ENCODE peak calls at places on chromosomes 12 and 14, in ten cellular contexts. One of them, this sample, is unnamed.

GRCh38 chr12:120687570-120688289 is 781 bp downstream of the MLEC start:
- DNase-seq in RPMI8226: peak; percentile 51
- DNase-seq in substantia nigra: no peak
- DNase-seq in tibial artery: peak; percentile 34
- DNase-seq in stimulated activated CD8-positive, alpha-beta memory T cell treated with anti-CD3 and anti-CD28 coated beads, Interleukin-4, amount 100 ng/mL, for 4 hours: no peak
- DNase-seq in GM23338: peak; percentile 58
- DNase-seq in GM20000: no peak
- DNase-seq in stimulated activated CD4-positive, alpha-beta T cell treated with anti-CD3 and anti-CD28 coated beads, Interleukin-15, amount 100 ng/mL, for 1 hour: peak; percentile 18
- DNase-seq in fibroblast of pulmonary artery: no peak
- DNase-seq in PC-3: peak; percentile 37
- DNase-seq in this sample: no peak

GRCh38 chr12:129788506-129788905 is 115.3 kb downstream of the TMEM132D start:
- DNase-seq in GM23338: no peak
- DNase-seq in stimulated activated CD8-positive, alpha-beta memory T cell treated with anti-CD3 and anti-CD28 coated beads, Interleukin-4, amount 100 ng/mL, for 4 hours: no peak
- DNase-seq in substantia nigra: no peak
- DNase-seq in fibroblast of pulmonary artery: no peak
- DNase-seq in tibial artery: no peak
- DNase-seq in RPMI8226: no peak
- DNase-seq in stimulated activated CD4-positive, alpha-beta T cell treated with anti-CD3 and anti-CD28 coated beads, Interleukin-15, amount 100 ng/mL, for 1 hour: no peak
- DNase-seq in GM20000: no peak
- DNase-seq in PC-3: peak; percentile 63
- DNase-seq in this sample: no peak

GRCh38 chr12:120956579-120957360 is 21.6 kb upstream of the HNF1A start:
- DNase-seq in fibroblast of pulmonary artery: no peak
- DNase-seq in GM20000: no peak
- DNase-seq in stimulated activated CD4-positive, alpha-beta T cell treated with anti-CD3 and anti-CD28 coated beads, Interleukin-15, amount 100 ng/mL, for 1 hour: no peak
- DNase-seq in RPMI8226: no peak
- DNase-seq in stimulated activated CD8-positive, alpha-beta memory T cell treated with anti-CD3 and anti-CD28 coated beads, Interleukin-4, amount 100 ng/mL, for 4 hours: no peak
- DNase-seq in PC-3: no peak
- DNase-seq in GM23338: no peak
- DNase-seq in substantia nigra: no peak
- DNase-seq in tibial artery: no peak
- DNase-seq in this sample: no peak

GRCh38 chr14:42224053-42224888 is 617.6 kb downstream of the LRFN5 start:
- DNase-seq in stimulated activated CD4-positive, alpha-beta T cell treated with anti-CD3 and anti-CD28 coated beads, Interleukin-15, amount 100 ng/mL, for 1 hour: no peak
- DNase-seq in stimulated activated CD8-positive, alpha-beta memory T cell treated with anti-CD3 and anti-CD28 coated beads, Interleukin-4, amount 100 ng/mL, for 4 hours: no peak
- DNase-seq in fibroblast of pulmonary artery: peak; percentile 79
- DNase-seq in GM23338: peak; percentile 89
- DNase-seq in tibial artery: peak; percentile 63
- DNase-seq in RPMI8226: peak; percentile 46
- DNase-seq in PC-3: peak; percentile 90
- DNase-seq in GM20000: no peak
- DNase-seq in substantia nigra: no peak
- DNase-seq in this sample: no peak

GRCh38 chr12:12839886-12840285 is 26.7 kb downstream of the DDX47 start:
- DNase-seq in tibial artery: peak; percentile 57
- DNase-seq in RPMI8226: no peak
- DNase-seq in stimulated activated CD4-positive, alpha-beta T cell treated with anti-CD3 and anti-CD28 coated beads, Interleukin-15, amount 100 ng/mL, for 1 hour: no peak
- DNase-seq in GM23338: no peak
- DNase-seq in stimulated activated CD8-positive, alpha-beta memory T cell treated with anti-CD3 and anti-CD28 coated beads, Interleukin-4, amount 100 ng/mL, for 4 hours: no peak
- DNase-seq in fibroblast of pulmonary artery: peak; percentile 73
- DNase-seq in PC-3: peak; percentile 97
- DNase-seq in GM20000: no peak
- DNase-seq in substantia nigra: no peak
- DNase-seq in this sample: no peak

GRCh38 chr14:97056086-97056485 is 258.9 kb downstream of the VRK1 start:
- DNase-seq in fibroblast of pulmonary artery: no peak
- DNase-seq in substantia nigra: no peak
- DNase-seq in GM23338: peak; percentile 26
- DNase-seq in GM20000: no peak
- DNase-seq in PC-3: peak; percentile 6
- DNase-seq in stimulated activated CD8-positive, alpha-beta memory T cell treated with anti-CD3 and anti-CD28 coated beads, Interleukin-4, amount 100 ng/mL, for 4 hours: no peak
- DNase-seq in tibial artery: no peak
- DNase-seq in stimulated activated CD4-positive, alpha-beta T cell treated with anti-CD3 and anti-CD28 coated beads, Interleukin-15, amount 100 ng/mL, for 1 hour: no peak
- DNase-seq in RPMI8226: no peak
- DNase-seq in this sample: no peak

GRCh38 chr12:105418821-105419291 is 88.4 kb downstream of the C12orf75 start:
- DNase-seq in fibroblast of pulmonary artery: no peak
- DNase-seq in GM20000: no peak
- DNase-seq in tibial artery: no peak
- DNase-seq in PC-3: no peak
- DNase-seq in stimulated activated CD8-positive, alpha-beta memory T cell treated with anti-CD3 and anti-CD28 coated beads, Interleukin-4, amount 100 ng/mL, for 4 hours: no peak
- DNase-seq in substantia nigra: no peak
- DNase-seq in stimulated activated CD4-positive, alpha-beta T cell treated with anti-CD3 and anti-CD28 coated beads, Interleukin-15, amount 100 ng/mL, for 1 hour: no peak
- DNase-seq in GM23338: peak; percentile 6
- DNase-seq in RPMI8226: no peak
- DNase-seq in this sample: no peak

GRCh38 chr12:55932546-55932919 is 1.6 kb downstream of the DGKA start:
- DNase-seq in tibial artery: no peak
- DNase-seq in PC-3: no peak
- DNase-seq in RPMI8226: no peak
- DNase-seq in stimulated activated CD4-positive, alpha-beta T cell treated with anti-CD3 and anti-CD28 coated beads, Interleukin-15, amount 100 ng/mL, for 1 hour: peak; percentile 38
- DNase-seq in GM20000: peak; percentile 61
- DNase-seq in substantia nigra: no peak
- DNase-seq in GM23338: no peak
- DNase-seq in fibroblast of pulmonary artery: peak; percentile 57
- DNase-seq in stimulated activated CD8-positive, alpha-beta memory T cell treated with anti-CD3 and anti-CD28 coated beads, Interleukin-4, amount 100 ng/mL, for 4 hours: no peak
- DNase-seq in this sample: no peak

GRCh38 chr14:89121961-89122675 is 294.9 kb downstream of the FOXN3 start:
- DNase-seq in substantia nigra: no peak
- DNase-seq in stimulated activated CD4-positive, alpha-beta T cell treated with anti-CD3 and anti-CD28 coated beads, Interleukin-15, amount 100 ng/mL, for 1 hour: no peak
- DNase-seq in PC-3: no peak
- DNase-seq in fibroblast of pulmonary artery: no peak
- DNase-seq in tibial artery: no peak
- DNase-seq in stimulated activated CD8-positive, alpha-beta memory T cell treated with anti-CD3 and anti-CD28 coated beads, Interleukin-4, amount 100 ng/mL, for 4 hours: no peak
- DNase-seq in GM23338: peak; percentile 89
- DNase-seq in GM20000: no peak
- DNase-seq in RPMI8226: no peak
- DNase-seq in this sample: no peak

GRCh38 chr12:47949441-47950341 is 13.7 kb upstream of the TMEM106C start:
- DNase-seq in tibial artery: peak; percentile 63
- DNase-seq in PC-3: peak; percentile 86
- DNase-seq in GM23338: peak; percentile 94
- DNase-seq in GM20000: peak; percentile 85
- DNase-seq in RPMI8226: peak; percentile 69
- DNase-seq in substantia nigra: no peak
- DNase-seq in stimulated activated CD8-positive, alpha-beta memory T cell treated with anti-CD3 and anti-CD28 coated beads, Interleukin-4, amount 100 ng/mL, for 4 hours: no peak
- DNase-seq in fibroblast of pulmonary artery: peak; percentile 80
- DNase-seq in stimulated activated CD4-positive, alpha-beta T cell treated with anti-CD3 and anti-CD28 coated beads, Interleukin-15, amount 100 ng/mL, for 1 hour: peak; percentile 31
- DNase-seq in this sample: peak; percentile 50

GRCh38 chr12:32264995-32265394 is 134.4 kb upstream of the FGD4 start:
- DNase-seq in GM23338: no peak
- DNase-seq in PC-3: no peak
- DNase-seq in stimulated activated CD8-positive, alpha-beta memory T cell treated with anti-CD3 and anti-CD28 coated beads, Interleukin-4, amount 100 ng/mL, for 4 hours: no peak
- DNase-seq in stimulated activated CD4-positive, alpha-beta T cell treated with anti-CD3 and anti-CD28 coated beads, Interleukin-15, amount 100 ng/mL, for 1 hour: no peak
- DNase-seq in RPMI8226: no peak
- DNase-seq in fibroblast of pulmonary artery: peak; percentile 28
- DNase-seq in substantia nigra: no peak
- DNase-seq in tibial artery: no peak
- DNase-seq in GM20000: peak; percentile 28
- DNase-seq in this sample: no peak

GRCh38 chr14:95313707-95314106 is 6.0 kb downstream of the CLMN start:
- DNase-seq in GM20000: no peak
- DNase-seq in RPMI8226: peak; percentile 63
- DNase-seq in tibial artery: peak; percentile 84
- DNase-seq in substantia nigra: no peak
- DNase-seq in GM23338: no peak
- DNase-seq in stimulated activated CD4-positive, alpha-beta T cell treated with anti-CD3 and anti-CD28 coated beads, Interleukin-15, amount 100 ng/mL, for 1 hour: no peak
- DNase-seq in fibroblast of pulmonary artery: peak; percentile 73
- DNase-seq in PC-3: peak; percentile 33
- DNase-seq in stimulated activated CD8-positive, alpha-beta memory T cell treated with anti-CD3 and anti-CD28 coated beads, Interleukin-4, amount 100 ng/mL, for 4 hours: no peak
- DNase-seq in this sample: no peak

GRCh38 chr12:101828463-101829196 is 2.1 kb downstream of the GNPTAB start:
- DNase-seq in PC-3: no peak
- DNase-seq in stimulated activated CD4-positive, alpha-beta T cell treated with anti-CD3 and anti-CD28 coated beads, Interleukin-15, amount 100 ng/mL, for 1 hour: no peak
- DNase-seq in RPMI8226: peak; percentile 84
- DNase-seq in stimulated activated CD8-positive, alpha-beta memory T cell treated with anti-CD3 and anti-CD28 coated beads, Interleukin-4, amount 100 ng/mL, for 4 hours: no peak
- DNase-seq in substantia nigra: no peak
- DNase-seq in fibroblast of pulmonary artery: no peak
- DNase-seq in GM20000: no peak
- DNase-seq in tibial artery: no peak
- DNase-seq in GM23338: no peak
- DNase-seq in this sample: no peak

GRCh38 chr12:321606-322326 is 59.1 kb upstream of the SLC6A13 start:
- DNase-seq in RPMI8226: peak; percentile 11
- DNase-seq in GM23338: no peak
- DNase-seq in tibial artery: no peak
- DNase-seq in stimulated activated CD4-positive, alpha-beta T cell treated with anti-CD3 and anti-CD28 coated beads, Interleukin-15, amount 100 ng/mL, for 1 hour: no peak
- DNase-seq in stimulated activated CD8-positive, alpha-beta memory T cell treated with anti-CD3 and anti-CD28 coated beads, Interleukin-4, amount 100 ng/mL, for 4 hours: no peak
- DNase-seq in substantia nigra: no peak
- DNase-seq in fibroblast of pulmonary artery: peak; percentile 55
- DNase-seq in PC-3: peak; percentile 33
- DNase-seq in GM20000: no peak
- DNase-seq in this sample: no peak

GRCh38 chr12:14597480-14597879 is 29.8 kb upstream of the PLBD1 start:
- DNase-seq in PC-3: no peak
- DNase-seq in stimulated activated CD4-positive, alpha-beta T cell treated with anti-CD3 and anti-CD28 coated beads, Interleukin-15, amount 100 ng/mL, for 1 hour: no peak
- DNase-seq in GM20000: no peak
- DNase-seq in RPMI8226: no peak
- DNase-seq in GM23338: no peak
- DNase-seq in tibial artery: no peak
- DNase-seq in fibroblast of pulmonary artery: no peak
- DNase-seq in substantia nigra: no peak
- DNase-seq in stimulated activated CD8-positive, alpha-beta memory T cell treated with anti-CD3 and anti-CD28 coated beads, Interleukin-4, amount 100 ng/mL, for 4 hours: no peak
- DNase-seq in this sample: no peak

GRCh38 chr14:23171251-23171975 is 12.0 kb downstream of the SLC7A8 start:
- DNase-seq in stimulated activated CD8-positive, alpha-beta memory T cell treated with anti-CD3 and anti-CD28 coated beads, Interleukin-4, amount 100 ng/mL, for 4 hours: no peak
- DNase-seq in RPMI8226: no peak
- DNase-seq in GM20000: no peak
- DNase-seq in tibial artery: no peak
- DNase-seq in fibroblast of pulmonary artery: no peak
- DNase-seq in substantia nigra: no peak
- DNase-seq in stimulated activated CD4-positive, alpha-beta T cell treated with anti-CD3 and anti-CD28 coated beads, Interleukin-15, amount 100 ng/mL, for 1 hour: no peak
- DNase-seq in PC-3: no peak
- DNase-seq in GM23338: no peak
- DNase-seq in this sample: no peak

GRCh38 chr14:72577521-72577920 is 316.4 kb downstream of the DPF3 start:
- DNase-seq in substantia nigra: no peak
- DNase-seq in stimulated activated CD4-positive, alpha-beta T cell treated with anti-CD3 and anti-CD28 coated beads, Interleukin-15, amount 100 ng/mL, for 1 hour: no peak
- DNase-seq in fibroblast of pulmonary artery: no peak
- DNase-seq in RPMI8226: no peak
- DNase-seq in PC-3: no peak
- DNase-seq in GM23338: no peak
- DNase-seq in stimulated activated CD8-positive, alpha-beta memory T cell treated with anti-CD3 and anti-CD28 coated beads, Interleukin-4, amount 100 ng/mL, for 4 hours: no peak
- DNase-seq in tibial artery: no peak
- DNase-seq in GM20000: no peak
- DNase-seq in this sample: no peak

GRCh38 chr14:51039285-51039684 is 55.6 kb downstream of the TRIM9 start:
- DNase-seq in stimulated activated CD4-positive, alpha-beta T cell treated with anti-CD3 and anti-CD28 coated beads, Interleukin-15, amount 100 ng/mL, for 1 hour: no peak
- DNase-seq in stimulated activated CD8-positive, alpha-beta memory T cell treated with anti-CD3 and anti-CD28 coated beads, Interleukin-4, amount 100 ng/mL, for 4 hours: no peak
- DNase-seq in substantia nigra: no peak
- DNase-seq in tibial artery: no peak
- DNase-seq in RPMI8226: no peak
- DNase-seq in PC-3: no peak
- DNase-seq in fibroblast of pulmonary artery: no peak
- DNase-seq in GM23338: no peak
- DNase-seq in GM20000: no peak
- DNase-seq in this sample: no peak

GRCh38 chr12:4604684-4605193 is 42.7 kb downstream of the DYRK4 start:
- DNase-seq in RPMI8226: peak; percentile 88
- DNase-seq in PC-3: peak; percentile 83
- DNase-seq in fibroblast of pulmonary artery: peak; percentile 92
- DNase-seq in GM20000: peak; percentile 84
- DNase-seq in stimulated activated CD4-positive, alpha-beta T cell treated with anti-CD3 and anti-CD28 coated beads, Interleukin-15, amount 100 ng/mL, for 1 hour: peak; percentile 59
- DNase-seq in substantia nigra: peak; percentile 80
- DNase-seq in GM23338: peak; percentile 95
- DNase-seq in stimulated activated CD8-positive, alpha-beta memory T cell treated with anti-CD3 and anti-CD28 coated beads, Interleukin-4, amount 100 ng/mL, for 4 hours: peak; percentile 62
- DNase-seq in tibial artery: peak; percentile 82
- DNase-seq in this sample: peak; percentile 67

GRCh38 chr12:105417732-105418131 is 87.2 kb downstream of the C12orf75 start:
- DNase-seq in tibial artery: no peak
- DNase-seq in GM23338: no peak
- DNase-seq in RPMI8226: no peak
- DNase-seq in GM20000: no peak
- DNase-seq in stimulated activated CD8-positive, alpha-beta memory T cell treated with anti-CD3 and anti-CD28 coated beads, Interleukin-4, amount 100 ng/mL, for 4 hours: no peak
- DNase-seq in fibroblast of pulmonary artery: no peak
- DNase-seq in substantia nigra: no peak
- DNase-seq in PC-3: no peak
- DNase-seq in stimulated activated CD4-positive, alpha-beta T cell treated with anti-CD3 and anti-CD28 coated beads, Interleukin-15, amount 100 ng/mL, for 1 hour: no peak
- DNase-seq in this sample: no peak

GRCh38 chr14:106414464-106414863 is 888.1 kb downstream of the TMEM121 start:
- DNase-seq in substantia nigra: no peak
- DNase-seq in GM20000: no peak
- DNase-seq in GM23338: no peak
- DNase-seq in tibial artery: no peak
- DNase-seq in PC-3: no peak
- DNase-seq in stimulated activated CD8-positive, alpha-beta memory T cell treated with anti-CD3 and anti-CD28 coated beads, Interleukin-4, amount 100 ng/mL, for 4 hours: no peak
- DNase-seq in stimulated activated CD4-positive, alpha-beta T cell treated with anti-CD3 and anti-CD28 coated beads, Interleukin-15, amount 100 ng/mL, for 1 hour: no peak
- DNase-seq in fibroblast of pulmonary artery: no peak
- DNase-seq in RPMI8226: no peak
- DNase-seq in this sample: no peak

GRCh38 chr12:122872815-122873361 is 23.0 kb downstream of the VPS37B start:
- DNase-seq in GM23338: no peak
- DNase-seq in GM20000: no peak
- DNase-seq in stimulated activated CD4-positive, alpha-beta T cell treated with anti-CD3 and anti-CD28 coated beads, Interleukin-15, amount 100 ng/mL, for 1 hour: no peak
- DNase-seq in RPMI8226: no peak
- DNase-seq in PC-3: no peak
- DNase-seq in fibroblast of pulmonary artery: no peak
- DNase-seq in tibial artery: no peak
- DNase-seq in substantia nigra: no peak
- DNase-seq in stimulated activated CD8-positive, alpha-beta memory T cell treated with anti-CD3 and anti-CD28 coated beads, Interleukin-4, amount 100 ng/mL, for 4 hours: no peak
- DNase-seq in this sample: no peak

GRCh38 chr12:120698677-120699076 is 11.6 kb upstream of the UNC119B start:
- DNase-seq in stimulated activated CD4-positive, alpha-beta T cell treated with anti-CD3 and anti-CD28 coated beads, Interleukin-15, amount 100 ng/mL, for 1 hour: no peak
- DNase-seq in GM23338: no peak
- DNase-seq in fibroblast of pulmonary artery: no peak
- DNase-seq in tibial artery: no peak
- DNase-seq in PC-3: no peak
- DNase-seq in substantia nigra: no peak
- DNase-seq in stimulated activated CD8-positive, alpha-beta memory T cell treated with anti-CD3 and anti-CD28 coated beads, Interleukin-4, amount 100 ng/mL, for 4 hours: no peak
- DNase-seq in GM20000: no peak
- DNase-seq in RPMI8226: no peak
- DNase-seq in this sample: no peak

GRCh38 chr14:65879218-65880009 is 466.9 kb downstream of the FUT8 start:
- DNase-seq in tibial artery: no peak
- DNase-seq in substantia nigra: no peak
- DNase-seq in GM23338: no peak
- DNase-seq in GM20000: no peak
- DNase-seq in RPMI8226: no peak
- DNase-seq in fibroblast of pulmonary artery: peak; percentile 82
- DNase-seq in stimulated activated CD8-positive, alpha-beta memory T cell treated with anti-CD3 and anti-CD28 coated beads, Interleukin-4, amount 100 ng/mL, for 4 hours: no peak
- DNase-seq in PC-3: peak; percentile 91
- DNase-seq in stimulated activated CD4-positive, alpha-beta T cell treated with anti-CD3 and anti-CD28 coated beads, Interleukin-15, amount 100 ng/mL, for 1 hour: no peak
- DNase-seq in this sample: no peak

GRCh38 chr12:130920711-130921381 is 32.9 kb upstream of the ADGRD1 start:
- DNase-seq in substantia nigra: no peak
- DNase-seq in RPMI8226: no peak
- DNase-seq in PC-3: no peak
- DNase-seq in stimulated activated CD4-positive, alpha-beta T cell treated with anti-CD3 and anti-CD28 coated beads, Interleukin-15, amount 100 ng/mL, for 1 hour: no peak
- DNase-seq in GM23338: no peak
- DNase-seq in GM20000: no peak
- DNase-seq in tibial artery: peak; percentile 92
- DNase-seq in stimulated activated CD8-positive, alpha-beta memory T cell treated with anti-CD3 and anti-CD28 coated beads, Interleukin-4, amount 100 ng/mL, for 4 hours: no peak
- DNase-seq in fibroblast of pulmonary artery: peak; percentile 69
- DNase-seq in this sample: no peak

GRCh38 chr12:7460375-7461259 is 16.7 kb upstream of the CD163L1 start:
- DNase-seq in GM23338: peak; percentile 84
- DNase-seq in GM20000: peak; percentile 62
- DNase-seq in fibroblast of pulmonary artery: peak; percentile 68
- DNase-seq in substantia nigra: no peak
- DNase-seq in RPMI8226: peak; percentile 65
- DNase-seq in stimulated activated CD8-positive, alpha-beta memory T cell treated with anti-CD3 and anti-CD28 coated beads, Interleukin-4, amount 100 ng/mL, for 4 hours: no peak
- DNase-seq in stimulated activated CD4-positive, alpha-beta T cell treated with anti-CD3 and anti-CD28 coated beads, Interleukin-15, amount 100 ng/mL, for 1 hour: peak; percentile 16
- DNase-seq in PC-3: peak; percentile 53
- DNase-seq in tibial artery: peak; percentile 34
- DNase-seq in this sample: peak; percentile 33

GRCh38 chr14:86501611-86502010 is 971.7 kb downstream of the FLRT2 start:
- DNase-seq in PC-3: no peak
- DNase-seq in stimulated activated CD4-positive, alpha-beta T cell treated with anti-CD3 and anti-CD28 coated beads, Interleukin-15, amount 100 ng/mL, for 1 hour: no peak
- DNase-seq in fibroblast of pulmonary artery: no peak
- DNase-seq in substantia nigra: no peak
- DNase-seq in tibial artery: no peak
- DNase-seq in stimulated activated CD8-positive, alpha-beta memory T cell treated with anti-CD3 and anti-CD28 coated beads, Interleukin-4, amount 100 ng/mL, for 4 hours: no peak
- DNase-seq in GM23338: no peak
- DNase-seq in RPMI8226: peak; percentile 45
- DNase-seq in GM20000: no peak
- DNase-seq in this sample: no peak

GRCh38 chr12:103626498-103626897 is 39.4 kb downstream of the STAB2 start:
- DNase-seq in PC-3: peak; percentile 65
- DNase-seq in fibroblast of pulmonary artery: peak; percentile 25
- DNase-seq in stimulated activated CD4-positive, alpha-beta T cell treated with anti-CD3 and anti-CD28 coated beads, Interleukin-15, amount 100 ng/mL, for 1 hour: no peak
- DNase-seq in GM23338: peak; percentile 48
- DNase-seq in substantia nigra: no peak
- DNase-seq in stimulated activated CD8-positive, alpha-beta memory T cell treated with anti-CD3 and anti-CD28 coated beads, Interleukin-4, amount 100 ng/mL, for 4 hours: no peak
- DNase-seq in RPMI8226: no peak
- DNase-seq in GM20000: no peak
- DNase-seq in tibial artery: peak; percentile 73
- DNase-seq in this sample: no peak